ENCODE peak calls at places on chromosomes 11 and 22, in four cellular contexts. Q is WERI-Rb-1, O is endodermal cell, D is type B pancreatic cell. N is an unnamed sample.

GRCh38 chr11:2766166-2766565 is 66.4 kb upstream of the KCNQ1OT1 start:
- DNase-seq in Q (no peak), O (peak; percentile 13), D (peak; percentile 32), N (peak; percentile 66)

GRCh38 chr11:64566042-64566914 is 24.7 kb upstream of the SLC22A12 start:
- DNase-seq in Q (peak; percentile 73), O (peak; percentile 89), D (no peak), N (no peak)

GRCh38 chr22:46134111-46134705 is 16.1 kb upstream of the PPARA start:
- DNase-seq in Q (no peak), O (no peak), D (no peak), N (no peak)

GRCh38 chr22:38543822-38544221 is 26.2 kb downstream of the DMC1 start:
- DNase-seq in Q (no peak), O (no peak), D (no peak), N (no peak)

GRCh38 chr11:13883042-13883441 is 79.5 kb upstream of the SPON1 start:
- DNase-seq in Q (no peak), O (no peak), D (no peak), N (no peak)

GRCh38 chr11:132158091-132158490 is 787.7 kb downstream of the NTM start:
- DNase-seq in Q (peak; percentile 41), O (peak; percentile 88), D (no peak), N (no peak)

GRCh38 chr11:40401132-40401853 is 1058.2 kb downstream of the LRRC4C start:
- DNase-seq in Q (no peak), O (no peak), D (no peak), N (no peak)

GRCh38 chr22:49213731-49214352 is 613.8 kb downstream of the BRD1 start:
- DNase-seq in Q (no peak), O (peak; percentile 38), D (peak; percentile 37), N (peak; percentile 39)

GRCh38 chr22:34645375-34645774 is 420.6 kb upstream of the ISX start:
- DNase-seq in Q (peak; percentile 50), O (peak; percentile 71), D (no peak), N (no peak)

GRCh38 chr11:64809781-64810241 is 540 bp downstream of the MEN1 start:
- DNase-seq in Q (peak; percentile 51), O (peak; percentile 89), D (no peak), N (no peak)

GRCh38 chr11:110855246-110855645 is 143.0 kb upstream of the ARHGAP20 start:
- DNase-seq in Q (no peak), O (no peak), D (no peak), N (no peak)

GRCh38 chr22:46071451-46072029 is 78.8 kb upstream of the PPARA start:
- DNase-seq in Q (peak; percentile 69), O (peak; percentile 74), D (no peak), N (peak; percentile 96)

GRCh38 chr11:77031599-77031998 is 2.6 kb upstream of the B3GNT6 start:
- DNase-seq in Q (no peak), O (no peak), D (no peak), N (no peak)

GRCh38 chr11:26987726-26988125 is 6.2 kb upstream of the FIBIN start:
- DNase-seq in Q (no peak), O (no peak), D (no peak), N (no peak)

GRCh38 chr11:130427049-130427388 is 1.4 kb downstream of the ADAMTS8 start:
- DNase-seq in Q (no peak), O (no peak), D (no peak), N (no peak)

GRCh38 chr11:19727246-19727645 is 14.6 kb downstream of the NAV2 start:
- DNase-seq in Q (no peak), O (no peak), D (no peak), N (no peak)

GRCh38 chr22:39932166-39932565 is 28.0 kb upstream of the TMA7B start:
- DNase-seq in Q (no peak), O (no peak), D (no peak), N (no peak)

GRCh38 chr11:8283510-8284272 is 20.0 kb upstream of the LMO1 start:
- DNase-seq in Q (peak; percentile 97), O (peak; percentile 73), D (peak; percentile 77), N (no peak)

GRCh38 chr11:114121744-114122504 is 62.4 kb downstream of the ZBTB16 start:
- DNase-seq in Q (no peak), O (no peak), D (no peak), N (no peak)

DNA sequence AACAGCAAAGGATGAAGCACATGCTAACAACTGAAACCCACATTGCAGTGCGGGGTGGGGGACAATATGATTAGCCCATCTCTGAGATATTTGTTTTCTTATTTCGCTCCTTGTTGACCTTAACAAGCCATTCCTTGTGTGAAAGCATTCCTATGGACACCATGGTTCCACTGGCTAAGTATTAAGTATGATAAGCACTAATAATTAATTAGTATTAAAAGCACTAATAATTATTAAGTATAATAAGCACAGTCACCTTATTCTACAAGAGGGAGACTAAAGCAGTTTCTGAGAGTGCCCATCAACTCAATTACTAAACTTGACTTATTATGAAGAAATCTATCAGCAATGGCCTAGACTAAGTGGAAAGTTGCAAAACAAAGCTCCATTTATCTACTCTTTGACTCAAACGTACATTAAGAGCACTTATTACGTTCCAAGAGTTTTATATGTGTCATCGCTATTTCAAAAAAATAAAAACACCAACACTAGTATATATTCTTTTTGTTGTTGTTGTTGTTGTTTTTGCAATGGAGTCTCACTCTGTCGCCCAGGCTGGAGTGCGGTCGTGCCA is 65.3 kb downstream of the RBFOX2 start:
- DNase-seq in Q (no peak), O (no peak), D (no peak), N (no peak)
- TF ChIP-seq CTCF in Q (no peak), O (no peak), D (no peak), N (no peak)

GRCh38 chr22:24772493-24773220 is 1.9 kb downstream of the PIWIL3 start:
- DNase-seq in Q (peak; percentile 67), O (peak; percentile 87), D (no peak), N (no peak)
- TF ChIP-seq CTCF in Q (peak; percentile 68), O (peak; percentile 86), D (peak; percentile 74), N (peak; percentile 77)

GRCh38 chr11:133403900-133404299 is 128.4 kb downstream of the OPCML start:
- DNase-seq in Q (peak; percentile 51), O (peak; percentile 77), D (no peak), N (no peak)
- TF ChIP-seq CTCF in Q (peak; percentile 79), O (peak; percentile 76), D (peak; percentile 57), N (no peak)

GRCh38 chr11:133957926-133958325 is 1.2 kb upstream of the IGSF9B start:
- DNase-seq in Q (no peak), O (no peak), D (no peak), N (no peak)
- TF ChIP-seq CTCF in Q (no peak), O (no peak), D (no peak), N (no peak)

DNA sequence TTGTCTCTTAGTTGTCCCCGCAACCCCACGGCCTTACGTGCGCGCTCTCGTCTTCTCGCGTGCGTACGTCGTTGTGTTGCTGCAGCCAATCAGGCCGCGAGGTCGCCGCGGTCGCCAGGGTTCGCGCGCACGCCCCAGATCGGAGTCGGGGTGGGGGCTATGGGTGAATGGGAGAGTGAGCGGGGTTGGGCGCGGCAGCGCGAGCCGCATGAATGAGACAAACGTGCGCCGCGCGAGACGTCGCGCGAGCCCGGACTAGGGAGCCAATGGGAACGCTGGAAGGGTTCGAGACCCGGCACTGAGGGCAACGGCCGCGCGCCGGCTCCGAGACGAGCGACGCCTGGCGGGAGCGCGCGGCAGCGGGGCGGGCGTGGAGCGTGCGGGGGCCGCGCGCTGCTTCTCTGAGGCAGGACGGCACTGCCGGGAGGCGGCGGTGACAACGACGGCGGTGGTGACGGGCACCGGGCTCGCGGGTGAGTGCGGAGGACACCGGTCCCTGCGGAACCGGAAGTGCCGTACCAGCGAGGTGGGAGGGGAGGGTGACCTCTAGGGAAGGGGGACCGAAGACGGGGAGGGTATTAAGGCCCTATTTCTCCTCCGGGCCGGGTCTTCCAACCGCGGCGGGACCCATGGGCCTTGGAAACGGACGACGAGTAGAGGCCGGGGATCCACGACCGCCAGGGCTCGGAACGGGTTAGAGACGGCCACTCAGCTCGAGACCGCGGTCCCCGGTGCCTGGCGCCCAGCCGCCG is at the start of gene ZDHHC5:
- DNase-seq in Q (peak; percentile 99), O (peak; percentile 100), D (peak; percentile 100), N (peak; percentile 100)
- TF ChIP-seq CTCF in Q (peak; percentile 38), O (peak; percentile 65), D (peak; percentile 64), N (peak; percentile 78)

GRCh38 chr11:32187106-32187505 is 96.2 kb downstream of the RCN1 start:
- DNase-seq in Q (no peak), O (no peak), D (no peak), N (no peak)

GRCh38 chr11:32184057-32185055 is 93.5 kb downstream of the RCN1 start:
- DNase-seq in Q (no peak), O (no peak), D (no peak), N (no peak)

GRCh38 chr11:32186118-32186517 is 95.2 kb downstream of the RCN1 start:
- DNase-seq in Q (no peak), O (no peak), D (no peak), N (no peak)

GRCh38 chr11:32183512-32183911 is 92.6 kb downstream of the RCN1 start:
- DNase-seq in Q (no peak), O (no peak), D (no peak), N (no peak)

DNA sequence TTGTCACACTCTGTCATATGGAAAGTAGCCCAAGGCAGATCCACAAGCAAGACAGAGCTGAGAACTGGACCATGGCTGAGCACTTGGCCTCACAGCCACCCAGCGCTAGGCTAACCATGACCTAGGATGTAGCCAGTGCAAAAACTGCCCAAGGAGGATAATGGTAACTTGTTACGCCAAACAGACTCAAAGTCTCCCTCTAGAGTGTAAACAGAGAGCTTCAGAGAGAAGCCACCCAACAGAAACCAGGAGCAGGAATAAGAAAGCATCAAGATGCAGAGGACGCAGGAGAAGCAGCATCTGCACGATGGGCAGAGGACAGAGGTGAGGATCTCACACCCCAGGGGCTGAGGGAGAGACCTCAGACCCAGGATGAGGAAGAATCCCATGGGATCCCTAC is 97.9 kb downstream of the RCN1 start:
- DNase-seq in Q (no peak), O (no peak), D (no peak), N (no peak)
- TF ChIP-seq CTCF in Q (no peak), O (peak; percentile 36), D (no peak), N (peak; percentile 18)

DNA sequence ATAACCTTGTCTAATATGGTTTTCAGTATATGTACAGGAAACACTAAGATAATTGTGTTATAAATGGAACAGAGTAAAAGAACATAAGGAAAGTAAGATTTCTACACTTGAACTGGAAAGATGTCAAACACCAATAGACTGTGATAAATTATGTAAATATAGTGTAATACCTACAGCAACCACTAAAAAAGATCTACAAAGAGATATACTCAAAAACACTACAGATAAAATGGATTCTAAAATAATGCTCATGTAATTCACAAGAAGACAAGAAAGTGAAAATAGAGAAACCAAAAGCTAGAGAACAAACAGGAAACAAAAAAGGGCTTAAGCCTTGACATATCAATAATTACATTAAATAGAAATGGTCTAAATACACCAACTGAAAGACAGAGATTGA is 30.9 kb downstream of the DEUP1 start:
- DNase-seq in Q (no peak), O (no peak), D (no peak), N (no peak)
- TF ChIP-seq CTCF in Q (no peak), O (peak; percentile 52), D (peak; percentile 55), N (peak; percentile 31)

GRCh38 chr11:67506426-67507032 is 1.4 kb upstream of the PITPNM1 start:
- DNase-seq in Q (no peak), O (no peak), D (no peak), N (no peak)
- TF ChIP-seq CTCF in Q (no peak), O (peak; percentile 27), D (peak; percentile 11), N (peak; percentile 57)

GRCh38 chr11:35464308-35464707 is 45.0 kb upstream of the SLC1A2 start:
- DNase-seq in Q (no peak), O (no peak), D (no peak), N (no peak)
- TF ChIP-seq CTCF in Q (peak; percentile 64), O (peak; percentile 54), D (peak; percentile 48), N (peak; percentile 71)

N was measured in chondrocyte.